ENCODE peak calls at places on chromosome 6, in seven cellular contexts. L is SJSA1, M is osteoblast, E is HCT116, W is aorta, A is pancreas, P is heart right ventricle. J is an unnamed sample.

GRCh38 chr6:146578054-146578453 is 20.7 kb upstream of the ADGB start:
- DNase-seq in L (no peak), M (no peak), E (no peak), W (no peak), A (no peak), P (no peak), J (peak)

GRCh38 chr6:161044335-161044734 is 52.8 kb downstream of the MAP3K4 start:
- DNase-seq in L (no peak), M (peak), E (no peak), W (no peak), A (no peak), P (no peak), J (no peak)

GRCh38 chr6:158850807-158851115 is 31.6 kb upstream of the EZR start:
- DNase-seq in L (no peak), M (peak), E (no peak), W (no peak), A (no peak), P (no peak), J (no peak)

GRCh38 chr6:157030756-157031155 is 253.6 kb downstream of the ARID1B start:
- DNase-seq in L (no peak), M (no peak), E (no peak), W (no peak), A (no peak), P (no peak), J (no peak)

GRCh38 chr6:26031595-26032386 is 55.4 kb upstream of the HFE start:
- DNase-seq in L (peak), M (peak), E (peak), W (peak), A (peak), P (peak), J (peak)

GRCh38 chr6:158063736-158064135 is 82.1 kb downstream of the SYNJ2 start:
- DNase-seq in L (no peak), M (no peak), E (no peak), W (peak), A (no peak), P (no peak), J (no peak)

GRCh38 chr6:141359953-141360352 is 772.8 kb upstream of the GJE1 start:
- DNase-seq in L (no peak), M (no peak), E (no peak), W (peak), A (no peak), P (peak), J (no peak)

GRCh38 chr6:52420668-52421358 is 671 bp downstream of the EFHC1 start:
- DNase-seq in L (no peak), M (no peak), E (no peak), W (no peak), A (no peak), P (no peak), J (no peak)

GRCh38 chr6:86775893-86776292 is 161.4 kb upstream of the HTR1E start:
- DNase-seq in L (no peak), M (no peak), E (no peak), W (no peak), A (no peak), P (no peak), J (no peak)

GRCh38 chr6:106745824-106746610 is 116.6 kb downstream of the QRSL1 start:
- DNase-seq in L (no peak), M (no peak), E (no peak), W (no peak), A (no peak), P (no peak), J (no peak)

GRCh38 chr6:1916334-1916985 is 306.7 kb downstream of the FOXC1 start:
- DNase-seq in L (peak), M (peak), E (no peak), W (no peak), A (no peak), P (no peak), J (peak)

GRCh38 chr6:56144538-56145324 is 102.6 kb downstream of the COL21A1 start:
- DNase-seq in L (no peak), M (peak), E (no peak), W (no peak), A (no peak), P (no peak), J (no peak)

GRCh38 chr6:56148488-56149190 is 98.7 kb downstream of the COL21A1 start:
- DNase-seq in L (no peak), M (peak), E (no peak), W (no peak), A (no peak), P (no peak), J (no peak)

GRCh38 chr6:56145616-56146015 is 101.8 kb downstream of the COL21A1 start:
- DNase-seq in L (no peak), M (peak), E (no peak), W (no peak), A (no peak), P (no peak), J (no peak)

GRCh38 chr6:56140090-56140489 is 107.3 kb downstream of the COL21A1 start:
- DNase-seq in L (no peak), M (no peak), E (no peak), W (no peak), A (no peak), P (no peak), J (no peak)

DNA sequence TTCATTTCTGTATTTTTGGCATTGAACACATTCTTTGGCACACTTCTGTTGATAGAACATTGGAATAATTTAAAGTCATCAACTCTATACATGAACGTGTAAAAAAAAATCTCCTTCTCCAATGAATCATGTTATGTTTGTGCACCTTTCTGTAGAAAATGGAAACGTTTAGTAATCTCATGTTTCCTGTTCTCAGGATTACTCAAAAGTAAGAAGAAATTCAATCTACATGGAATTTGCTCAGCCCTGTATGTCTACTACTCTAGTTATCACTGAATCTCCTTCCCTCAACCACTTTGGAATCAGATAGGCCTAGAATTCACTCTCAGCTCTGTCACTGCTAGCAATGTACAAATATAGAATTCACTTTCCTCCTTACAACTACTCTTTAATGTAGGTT is 103.6 kb downstream of the COL21A1 start:
- DNase-seq in L (no peak), M (no peak), E (no peak), W (no peak), A (no peak), P (no peak), J (no peak)
- H3K4me3 ChIP-seq in L (no peak), M (no peak), E (no peak), W (no peak), A (no peak), P (no peak), J (no peak)

DNA sequence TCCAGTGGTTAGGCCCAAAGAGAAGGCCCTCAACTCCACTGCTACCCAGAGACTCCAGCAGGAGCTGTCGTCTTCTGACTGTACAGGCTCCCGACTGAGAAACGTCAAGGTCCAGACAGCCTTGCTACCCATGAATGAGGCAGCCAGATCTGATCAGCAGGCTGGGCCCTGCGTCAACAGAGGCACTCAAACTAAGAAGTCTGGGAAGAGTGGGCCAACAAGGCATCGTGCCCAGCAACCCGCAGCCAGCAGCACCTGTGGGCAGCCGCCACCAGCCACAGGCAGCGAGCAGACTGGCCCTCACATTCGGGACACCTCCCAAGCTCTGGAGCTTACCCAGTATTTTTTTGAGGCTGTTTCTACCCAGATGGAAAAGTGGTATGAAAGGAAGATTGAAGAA is 8.1 kb downstream of the LYRM2 start:
- DNase-seq in L (no peak), M (no peak), E (no peak), W (no peak), A (peak), P (peak), J (no peak)
- H3K4me3 ChIP-seq in L (no peak), M (no peak), E (no peak), W (no peak), A (no peak), P (no peak), J (no peak)

GRCh38 chr6:22774129-22774528 is 204.8 kb downstream of the HDGFL1 start:
- DNase-seq in L (no peak), M (no peak), E (no peak), W (no peak), A (no peak), P (no peak), J (no peak)
- H3K4me3 ChIP-seq in L (no peak), M (no peak), E (no peak), W (no peak), A (no peak), P (no peak), J (no peak)

GRCh38 chr6:68108243-68108835 is 526.7 kb upstream of the ADGRB3 start:
- DNase-seq in L (no peak), M (no peak), E (no peak), W (no peak), A (no peak), P (no peak), J (no peak)
- H3K4me3 ChIP-seq in L (no peak), M (no peak), E (no peak), W (no peak), A (no peak), P (no peak), J (no peak)

DNA sequence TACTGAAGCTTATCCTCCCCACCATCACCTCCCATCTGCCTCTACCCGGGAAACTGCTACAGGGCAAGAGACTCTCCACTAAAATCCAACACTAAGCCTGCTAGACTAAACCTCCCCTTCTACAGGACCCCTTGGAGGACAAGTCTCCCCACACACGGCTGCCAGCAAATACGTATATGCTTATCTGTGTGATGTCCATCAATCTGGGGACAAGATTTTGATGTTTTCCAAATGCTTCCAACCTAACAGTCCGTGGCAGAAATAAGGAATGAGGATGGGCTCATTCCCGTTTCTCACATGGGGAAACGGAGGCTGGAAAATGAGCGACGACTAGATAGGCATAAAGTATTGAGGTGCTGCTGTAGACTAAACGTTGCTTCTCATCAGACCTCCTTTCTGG is 1.8 kb downstream of the KCNK5 start:
- DNase-seq in L (no peak), M (peak), E (no peak), W (peak), A (no peak), P (no peak), J (no peak)
- H3K4me3 ChIP-seq in L (no peak), M (no peak), E (no peak), W (no peak), A (peak), P (peak), J (no peak)

DNA sequence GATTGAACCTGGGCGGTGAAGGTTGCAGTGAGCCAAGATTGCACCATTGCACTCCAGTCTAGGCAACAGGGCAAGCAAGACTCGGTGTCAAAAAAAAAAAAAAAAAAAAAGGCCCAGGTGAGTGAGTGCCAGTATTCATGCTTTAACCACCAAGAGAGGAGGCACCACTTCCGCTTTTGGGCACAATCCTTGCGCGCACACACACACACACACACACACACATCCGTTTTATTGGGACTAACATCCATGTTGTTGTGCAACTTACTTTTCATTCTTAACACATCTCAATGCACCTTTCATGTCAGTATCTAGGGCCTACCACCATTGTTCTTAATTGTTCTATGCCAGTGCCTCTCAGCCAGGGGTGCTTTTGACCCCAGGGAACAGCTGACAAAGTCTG is 263.0 kb downstream of the CDC5L start:
- DNase-seq in L (no peak), M (no peak), E (no peak), W (no peak), A (no peak), P (no peak), J (no peak)
- H3K4me3 ChIP-seq in L (no peak), M (no peak), E (no peak), W (no peak), A (no peak), P (no peak), J (no peak)

GRCh38 chr6:40585218-40585617 is 1.9 kb downstream of the LRFN2 start:
- DNase-seq in L (no peak), M (no peak), E (no peak), W (no peak), A (no peak), P (no peak), J (no peak)
- H3K4me3 ChIP-seq in L (no peak), M (no peak), E (no peak), W (no peak), A (no peak), P (no peak), J (no peak)

J was measured in HFF-Myc.